ENCODE peak calls at places on chromosomes 4 and X, in four cellular contexts. F is testis; W is CD8-positive, alpha-beta memory T cell; O is aorta. S is an unnamed sample.

GRCh38 chr4:48490012-48490679 is at the start of gene ZAR1:
- DNase-seq in O (no peak), F (no peak), W (no peak), S (no peak)

GRCh38 chr4:56723831-56724230 is 42.7 kb upstream of the HOPX start:
- DNase-seq in W (no peak), F (no peak), O (no peak), S (no peak)

GRCh38 chrX:70754169-70754843 is 154.2 kb downstream of the TEX11 start:
- DNase-seq in O (no peak), W (no peak), F (no peak), S (no peak)

GRCh38 chr4:127007336-127007735 is 625.4 kb upstream of the INTU start:
- DNase-seq in F (no peak), O (no peak), W (no peak), S (no peak)

GRCh38 chrX:153703036-153703370 is 15.3 kb downstream of the SLC6A8 start:
- DNase-seq in W (no peak), O (peak), F (no peak), S (no peak)

GRCh38 chr4:168868044-168868855 is 141.8 kb downstream of the CBR4 start:
- DNase-seq in W (no peak), O (no peak), F (no peak), S (peak)

GRCh38 chr4:70670332-70671014 is 4.2 kb upstream of the JCHAIN start:
- DNase-seq in F (no peak), O (no peak), W (no peak), S (no peak)

GRCh38 chrX:39832211-39832610 is 265.5 kb downstream of the BCOR start:
- DNase-seq in F (no peak), O (no peak), W (no peak), S (no peak)

GRCh38 chrX:50456712-50457484 is 13.7 kb downstream of the DGKK start:
- DNase-seq in F (no peak), W (no peak), O (no peak), S (no peak)

GRCh38 chr4:8840006-8840793 is 31.4 kb downstream of the HMX1 start:
- DNase-seq in O (peak), F (no peak), W (no peak), S (no peak)

GRCh38 chr4:98771959-98772619 is 113.7 kb upstream of the TSPAN5 start:
- DNase-seq in F (no peak), O (no peak), W (no peak), S (no peak)

GRCh38 chrX:20378291-20378920 is 111.7 kb upstream of the RPS6KA3 start:
- DNase-seq in F (no peak), W (no peak), O (no peak), S (no peak)

GRCh38 chr4:177519481-177520270 is 77.4 kb upstream of the AGA start:
- DNase-seq in O (no peak), W (no peak), F (no peak), S (no peak)

GRCh38 chr4:168666531-168666930 is 169.7 kb downstream of the PALLD start:
- DNase-seq in F (no peak), W (no peak), O (no peak), S (no peak)

GRCh38 chr4:14867847-14868246 is 134.4 kb upstream of the CPEB2 start:
- DNase-seq in W (no peak), O (no peak), F (no peak), S (no peak)

GRCh38 chr4:83237591-83237990 is 47.0 kb downstream of the COQ2 start:
- DNase-seq in O (no peak), W (no peak), F (no peak), S (no peak)

GRCh38 chr4:156496797-156497196 is 474.8 kb downstream of the PDGFC start:
- DNase-seq in O (no peak), W (no peak), F (no peak), S (no peak)

GRCh38 chr4:175034986-175035705 is 117.0 kb downstream of the ADAM29 start:
- DNase-seq in W (no peak), O (no peak), F (no peak), S (no peak)

GRCh38 chr4:46432923-46433322 is 43.0 kb upstream of the GABRA2 start:
- DNase-seq in W (no peak), O (no peak), F (peak), S (peak)

GRCh38 chrX:28787206-28787605 is 200.0 kb downstream of the IL1RAPL1 start:
- DNase-seq in F (no peak), W (no peak), O (no peak), S (no peak)

S was measured in Ammon's horn.